ENCODE peak calls at places on chromosomes 13 and 19, in eight cellular contexts. G is HFF-Myc; P is GM13976; D is stimulated activated CD8-positive, alpha-beta memory T cell treated with anti-CD3 and anti-CD28 coated beads, Interleukin-12 subunit alpha, Interleukin-12 subunit beta, amount 100 ng/mL, for 4 hours; W is activated CD4-positive, alpha-beta T cell treated with anti-CD3 and anti-CD28 coated beads, Interleukin-2, amount 50 U/mL, for 48 hours; A is neuronal stem cell; N is KBM-7; F is activated naive CD8-positive, alpha-beta T cell treated with anti-CD3 and anti-CD28 coated beads, Interleukin-2, amount 50 U/mL, for 24 hours. Y is an unnamed sample.

GRCh38 chr19:38849746-38850230 is at the start of gene HNRNPL:
- DNase-seq in W (peak; percentile 99), G (no peak), F (peak; percentile 99), N (no peak), A (no peak), D (peak; percentile 98), P (peak; percentile 94), Y (peak; percentile 97)

GRCh38 chr13:45120967-45121366 is 657 bp downstream of the GTF2F2 start:
- DNase-seq in A (no peak), N (peak; percentile 37), W (no peak), D (no peak), P (no peak), F (no peak), G (no peak), Y (peak; percentile 14)

GRCh38 chr19:46346821-46347571 is at the start of gene PPP5C:
- DNase-seq in W (peak; percentile 91), D (peak; percentile 80), A (peak; percentile 89), G (peak; percentile 72), N (peak; percentile 93), P (peak; percentile 98), F (peak; percentile 91), Y (peak; percentile 97)

GRCh38 chr13:21478881-21479808 is 20.0 kb upstream of the ZDHHC20 start:
- DNase-seq in A (peak; percentile 65), P (peak; percentile 66), G (peak; percentile 64), D (no peak), W (peak; percentile 30), F (peak; percentile 36), N (peak; percentile 86), Y (peak; percentile 66)

GRCh38 chr19:49952475-49952829 is 8.5 kb downstream of the SIGLEC11 start:
- DNase-seq in D (no peak), P (no peak), N (no peak), F (no peak), G (no peak), W (no peak), A (no peak), Y (no peak)

GRCh38 chr19:47673426-47673825 is 39.8 kb upstream of the EHD2 start:
- DNase-seq in A (no peak), F (no peak), W (no peak), G (no peak), N (no peak), D (no peak), P (no peak), Y (no peak)

GRCh38 chr13:55410398-55411330 is 1730.1 kb upstream of the PRR20A start:
- DNase-seq in G (no peak), A (no peak), F (no peak), W (no peak), N (no peak), D (no peak), P (no peak), Y (no peak)

GRCh38 chr13:99743079-99743478 is 228.5 kb downstream of the ZIC5 start:
- DNase-seq in N (no peak), G (no peak), W (no peak), A (no peak), F (no peak), P (no peak), D (no peak), Y (no peak)

GRCh38 chr13:76462003-76462402 is 424.2 kb downstream of the KCTD12 start:
- DNase-seq in F (no peak), W (no peak), N (no peak), D (no peak), A (no peak), P (no peak), G (no peak), Y (no peak)

GRCh38 chr13:52707375-52707774 is 32.2 kb downstream of the CNMD start:
- DNase-seq in G (no peak), D (no peak), W (no peak), F (no peak), P (no peak), A (no peak), N (peak; percentile 12), Y (no peak)

GRCh38 chr13:24854311-24854710 is 90.3 kb downstream of the RNF17 start:
- DNase-seq in W (no peak), G (no peak), A (no peak), D (no peak), N (no peak), F (no peak), P (no peak), Y (no peak)

GRCh38 chr13:59625121-59625520 is 538.6 kb downstream of the DIAPH3 start:
- DNase-seq in W (no peak), P (no peak), F (no peak), G (no peak), N (no peak), A (no peak), D (no peak), Y (no peak)

GRCh38 chr19:15264061-15264932 is 32.0 kb upstream of the EPHX3 start:
- DNase-seq in G (no peak), F (peak; percentile 78), D (peak; percentile 41), P (peak; percentile 82), N (peak; percentile 71), W (peak; percentile 85), A (peak; percentile 68), Y (peak; percentile 80)

GRCh38 chr13:27621116-27621365 is 651 bp upstream of the POLR1D start:
- DNase-seq in W (no peak), D (no peak), G (no peak), A (no peak), F (no peak), P (no peak), N (no peak), Y (no peak)

GRCh38 chr19:38730731-38731589 is 13.3 kb downstream of the CAPN12 start:
- DNase-seq in A (no peak), D (no peak), N (no peak), P (no peak), W (no peak), F (no peak), G (no peak), Y (no peak)

GRCh38 chr13:46022476-46022875 is 30.1 kb downstream of the ZC3H13 start:
- DNase-seq in N (no peak), F (no peak), D (no peak), P (no peak), W (no peak), G (no peak), A (no peak), Y (no peak)

GRCh38 chr19:30848626-30849322 is 476.6 kb downstream of the ZNF536 start:
- DNase-seq in D (no peak), P (no peak), W (no peak), F (no peak), G (no peak), N (no peak), A (no peak), Y (no peak)

GRCh38 chr13:73365240-73365639 is 306.4 kb downstream of the KLF5 start:
- DNase-seq in N (no peak), G (no peak), W (no peak), F (no peak), D (no peak), A (no peak), P (no peak), Y (no peak)

GRCh38 chr13:101785858-101786257 is 333.4 kb downstream of the ITGBL1 start:
- DNase-seq in N (peak; percentile 2), F (no peak), A (peak; percentile 5), G (no peak), P (peak; percentile 2), D (no peak), W (no peak), Y (no peak)

GRCh38 chr19:51094696-51095279 is 12.1 kb upstream of the KLK14 start:
- DNase-seq in A (peak; percentile 72), P (peak; percentile 80), G (no peak), D (no peak), N (peak; percentile 48), F (peak; percentile 38), W (peak; percentile 47), Y (peak; percentile 71)

GRCh38 chr19:51564791-51565190 is 6.3 kb upstream of the ZNF175 start:
- DNase-seq in D (no peak), F (no peak), A (no peak), W (no peak), P (peak; percentile 48), N (peak; percentile 96), G (no peak), Y (peak; percentile 41)

GRCh38 chr13:91133941-91134772 is 213.3 kb upstream of the MIR17HG start:
- DNase-seq in P (peak; percentile 32), F (peak; percentile 22), G (peak; percentile 24), N (peak; percentile 66), W (peak; percentile 33), A (peak; percentile 48), D (no peak), Y (peak; percentile 28)

GRCh38 chr13:77519808-77520207 is 15.7 kb upstream of the SCEL start:
- DNase-seq in W (no peak), F (no peak), N (no peak), D (no peak), G (no peak), A (no peak), P (no peak), Y (no peak)

GRCh38 chr13:113848431-113849260 is 15.2 kb downstream of the GAS6 start:
- DNase-seq in G (no peak), N (no peak), D (no peak), A (no peak), F (no peak), W (no peak), P (no peak), Y (no peak)

GRCh38 chr19:13881231-13881691 is 4.3 kb downstream of the NANOS3 start:
- DNase-seq in A (no peak), P (peak; percentile 37), N (peak; percentile 72), D (no peak), F (no peak), G (no peak), W (peak; percentile 38), Y (no peak)

GRCh38 chr13:94667190-94667589 is 45.2 kb downstream of the SOX21 start:
- DNase-seq in D (no peak), F (no peak), G (no peak), N (no peak), A (no peak), P (no peak), W (peak; percentile 18), Y (no peak)

GRCh38 chr13:92966900-92967299 is 259.7 kb upstream of the GPC6 start:
- DNase-seq in D (no peak), P (no peak), G (no peak), W (no peak), F (no peak), N (no peak), A (no peak), Y (no peak)

GRCh38 chr13:44726214-44726613 is 150.1 kb upstream of the TSC22D1 start:
- DNase-seq in P (no peak), A (no peak), W (no peak), F (no peak), G (peak; percentile 57), D (no peak), N (no peak), Y (no peak)

GRCh38 chr13:51731759-51732158 is 72.2 kb downstream of the DHRS12 start:
- DNase-seq in A (no peak), D (no peak), G (peak; percentile 21), N (no peak), P (no peak), W (no peak), F (no peak), Y (no peak)

GRCh38 chr13:39888865-39889810 is 233.7 kb downstream of the COG6 start:
- DNase-seq in P (no peak), W (no peak), F (no peak), A (no peak), N (no peak), D (no peak), G (no peak), Y (no peak)

GRCh38 chr19:47445937-47446402 is 25.7 kb downstream of the SLC8A2 start:
- DNase-seq in W (peak; percentile 43), P (no peak), F (peak; percentile 39), N (peak; percentile 59), A (no peak), G (no peak), D (peak; percentile 62), Y (no peak)

GRCh38 chr13:45500492-45501174 is 35.9 kb downstream of the COG3 start:
- DNase-seq in A (no peak), W (no peak), P (no peak), N (peak; percentile 51), F (no peak), G (peak; percentile 67), D (no peak), Y (no peak)

GRCh38 chr19:45160870-45161714 is at the start of gene NKPD1:
- DNase-seq in W (no peak), G (no peak), F (no peak), D (no peak), A (no peak), P (no peak), N (no peak), Y (no peak)

GRCh38 chr13:61728468-61728867 is 312.8 kb upstream of the PCDH20 start:
- DNase-seq in G (no peak), D (no peak), P (no peak), F (no peak), N (no peak), W (no peak), A (no peak), Y (no peak)